ENCODE peak calls at places on chromosomes 2 and 18, in six cellular contexts. W is T-helper 2 cell, X is NCI-H774, K is ascending aorta, S is H54, Z is NCI-H1417. P is an unnamed sample.

GRCh38 chr2:188978291-188979081 is 4.3 kb downstream of the COL3A1 start:
- DNase-seq in W (no peak), Z (no peak), K (no peak), X (no peak), S (no peak), P (no peak)

GRCh38 chr2:45177870-45178269 is 168.6 kb upstream of the SIX2 start:
- DNase-seq in S (peak; percentile 33), K (no peak), W (no peak), X (no peak), Z (no peak), P (no peak)

GRCh38 chr18:56217406-56217805 is 421.0 kb downstream of the TXNL1 start:
- DNase-seq in W (no peak), S (no peak), X (no peak), K (no peak), Z (no peak), P (no peak)

GRCh38 chr18:58241877-58242276 is 197.9 kb downstream of the NEDD4L start:
- DNase-seq in S (no peak), W (no peak), Z (peak; percentile 93), X (no peak), K (no peak), P (no peak)

GRCh38 chr2:127626175-127626574 is 19.8 kb upstream of the GPR17 start:
- DNase-seq in Z (no peak), S (no peak), W (no peak), X (no peak), K (no peak), P (no peak)

GRCh38 chr2:22634167-22634566 is 750.8 kb upstream of the KLHL29 start:
- DNase-seq in Z (no peak), X (no peak), K (no peak), S (no peak), W (no peak), P (no peak)

GRCh38 chr2:231379266-231380215 is 16.0 kb upstream of the B3GNT7 start:
- DNase-seq in W (no peak), X (no peak), K (no peak), S (no peak), Z (no peak), P (no peak)

GRCh38 chr2:71530246-71530986 is 77.1 kb downstream of the DYSF start:
- DNase-seq in K (no peak), X (peak; percentile 29), W (no peak), Z (peak; percentile 27), S (peak; percentile 56), P (no peak)

GRCh38 chr2:4020153-4020552 is 316.8 kb downstream of the DCDC2C start:
- DNase-seq in X (peak; percentile 17), K (no peak), S (no peak), Z (peak; percentile 73), W (no peak), P (no peak)

GRCh38 chr18:62697636-62698035 is 17.7 kb upstream of the PHLPP1 start:
- DNase-seq in K (no peak), W (no peak), Z (no peak), S (no peak), X (no peak), P (no peak)

GRCh38 chr2:188582206-188582605 is 290.5 kb downstream of the GULP1 start:
- DNase-seq in Z (no peak), S (no peak), W (no peak), K (no peak), X (no peak), P (no peak)

GRCh38 chr2:164993287-164994016 is 38.1 kb upstream of the SLC38A11 start:
- DNase-seq in W (no peak), K (no peak), S (no peak), X (no peak), Z (no peak), P (no peak)

GRCh38 chr2:105655244-105655643 is 89.5 kb upstream of the NCK2 start:
- DNase-seq in X (no peak), S (no peak), Z (no peak), W (no peak), K (no peak), P (no peak)

GRCh38 chr2:112583497-112584133 is 794 bp upstream of the CHCHD5 start:
- DNase-seq in W (no peak), S (no peak), X (no peak), K (no peak), Z (no peak), P (no peak)

GRCh38 chr2:221153226-221153625 is 418.9 kb downstream of the EPHA4 start:
- DNase-seq in X (no peak), W (no peak), S (no peak), Z (no peak), K (no peak), P (no peak)

GRCh38 chr2:228878138-228878537 is 392.9 kb downstream of the PID1 start:
- DNase-seq in X (no peak), W (no peak), S (no peak), K (no peak), Z (no peak), P (no peak)